ENCODE peak calls at places on chromosomes 13 and 19, in nine cellular contexts. Z is activated naive CD8-positive, alpha-beta T cell treated with anti-CD3 and anti-CD28 coated beads for 36 hours; C is dermis microvascular lymphatic vessel endothelial cell; D is T-cell; Q is fibroblast of the conjunctiva; Y is colonic mucosa; J is stimulated activated CD4-positive, alpha-beta T cell treated with anti-CD3 and anti-CD28 coated beads, TNF-alpha, amount 100 ng/mL, for 48 hours; L is glutamatergic neuron; F is BJ. A is an unnamed sample.

GRCh38 chr19:45114116-45114515 is 21.1 kb downstream of the PPP1R37 start:
- DNase-seq in Z (no peak), C (no peak), D (no peak), Q (no peak), Y (no peak), J (no peak), L (no peak), F (no peak), A (no peak)

GRCh38 chr13:41842029-41842428 is 118.9 kb downstream of the VWA8 start:
- DNase-seq in Z (no peak), C (peak), D (no peak), Q (no peak), Y (no peak), J (no peak), L (no peak), F (no peak), A (no peak)

GRCh38 chr13:74794582-74794981 is 660.4 kb upstream of the KLF12 start:
- DNase-seq in Z (no peak), C (no peak), D (no peak), Q (no peak), Y (no peak), J (no peak), L (no peak), F (no peak), A (no peak)

GRCh38 chr13:60155978-60156377 is 7.8 kb downstream of the DIAPH3 start:
- DNase-seq in Z (no peak), C (no peak), D (no peak), Q (no peak), Y (no peak), J (no peak), L (no peak), F (no peak), A (no peak)

GRCh38 chr13:94342436-94343242 is 136.8 kb downstream of the DCT start:
- DNase-seq in Z (no peak), C (no peak), D (no peak), Q (no peak), Y (no peak), J (no peak), L (no peak), F (no peak), A (no peak)

GRCh38 chr13:93355094-93355493 is 128.5 kb downstream of the GPC6 start:
- DNase-seq in Z (no peak), C (no peak), D (no peak), Q (no peak), Y (no peak), J (no peak), L (no peak), F (no peak), A (no peak)

GRCh38 chr13:113937497-113938140 is 36.3 kb downstream of the C13orf46 start:
- DNase-seq in Z (no peak), C (peak), D (no peak), Q (no peak), Y (no peak), J (no peak), L (no peak), F (no peak), A (no peak)

GRCh38 chr13:102555914-102556553 is 40.8 kb upstream of the TPP2 start:
- DNase-seq in Z (peak), C (peak), D (no peak), Q (peak), Y (no peak), J (no peak), L (no peak), F (no peak), A (no peak)

GRCh38 chr19:4042731-4043082 is 24.0 kb downstream of the ZBTB7A start:
- DNase-seq in Z (no peak), C (no peak), D (no peak), Q (no peak), Y (peak), J (no peak), L (no peak), F (no peak), A (no peak)

GRCh38 chr19:10749435-10750384 is 31.8 kb downstream of the DNM2 start:
- DNase-seq in Z (no peak), C (no peak), D (no peak), Q (no peak), Y (peak), J (no peak), L (no peak), F (no peak), A (no peak)